ENCODE peak calls at places on chromosomes 6 and 20, in four cellular contexts. One of them, this sample, is unnamed.

GRCh38 chr6:12289655-12290489 is at the start of gene EDN1:
- DNase-seq in psoas muscle: peak
- DNase-seq in AG09309: no peak
- DNase-seq in GM06990: peak
- DNase-seq in this sample: peak

GRCh38 chr6:169810066-169810989 is 58.9 kb downstream of the ERMARD start:
- DNase-seq in psoas muscle: no peak
- DNase-seq in AG09309: no peak
- DNase-seq in GM06990: no peak
- DNase-seq in this sample: no peak

GRCh38 chr6:81562169-81562568 is 190.3 kb downstream of the TENT5A start:
- DNase-seq in psoas muscle: no peak
- DNase-seq in AG09309: peak
- DNase-seq in GM06990: no peak
- DNase-seq in this sample: no peak

GRCh38 chr6:135722182-135722581 is 129.3 kb upstream of the PDE7B start:
- DNase-seq in psoas muscle: no peak
- DNase-seq in AG09309: no peak
- DNase-seq in GM06990: no peak
- DNase-seq in this sample: no peak

GRCh38 chr20:58630063-58630462 is 21.0 kb upstream of the STX16 start:
- DNase-seq in psoas muscle: peak
- DNase-seq in AG09309: no peak
- DNase-seq in GM06990: no peak
- DNase-seq in this sample: no peak

GRCh38 chr6:108027594-108027993 is 46.9 kb downstream of the OSTM1 start:
- DNase-seq in psoas muscle: no peak
- DNase-seq in AG09309: no peak
- DNase-seq in GM06990: no peak
- DNase-seq in this sample: no peak

GRCh38 chr20:57056651-57057050 is 209.8 kb downstream of the BMP7 start:
- DNase-seq in psoas muscle: no peak
- DNase-seq in AG09309: no peak
- DNase-seq in GM06990: no peak
- DNase-seq in this sample: no peak

GRCh38 chr6:444653-445275 is 53.2 kb downstream of the IRF4 start:
- DNase-seq in psoas muscle: no peak
- DNase-seq in AG09309: no peak
- DNase-seq in GM06990: no peak
- DNase-seq in this sample: no peak

GRCh38 chr6:79307321-79308036 is 73.0 kb upstream of the HMGN3 start:
- DNase-seq in psoas muscle: no peak
- DNase-seq in AG09309: no peak
- DNase-seq in GM06990: no peak
- DNase-seq in this sample: no peak

GRCh38 chr6:127080081-127080480 is 38.4 kb upstream of the RSPO3 start:
- DNase-seq in psoas muscle: no peak
- DNase-seq in AG09309: no peak
- DNase-seq in GM06990: no peak
- DNase-seq in this sample: no peak

GRCh38 chr6:13462380-13463326 is 24.7 kb downstream of the GFOD1 start:
- DNase-seq in psoas muscle: no peak
- DNase-seq in AG09309: no peak
- DNase-seq in GM06990: no peak
- DNase-seq in this sample: no peak

GRCh38 chr6:114007451-114007953 is 36.6 kb upstream of the HDAC2 start:
- DNase-seq in psoas muscle: no peak
- DNase-seq in AG09309: no peak
- DNase-seq in GM06990: peak
- DNase-seq in this sample: no peak

GRCh38 chr6:28940294-28940858 is 16.6 kb upstream of the TRIM27 start:
- DNase-seq in psoas muscle: no peak
- DNase-seq in AG09309: no peak
- DNase-seq in GM06990: no peak
- DNase-seq in this sample: no peak

GRCh38 chr20:45390931-45391330 is 12.8 kb upstream of the TP53TG5 start:
- DNase-seq in psoas muscle: no peak
- DNase-seq in AG09309: no peak
- DNase-seq in GM06990: no peak
- DNase-seq in this sample: no peak

GRCh38 chr20:4854502-4854901 is 132.8 kb downstream of the PRND start:
- DNase-seq in psoas muscle: no peak
- DNase-seq in AG09309: no peak
- DNase-seq in GM06990: no peak
- DNase-seq in this sample: no peak

GRCh38 chr20:60845146-60845545 is 406.9 kb upstream of the CDH4 start:
- DNase-seq in psoas muscle: no peak
- DNase-seq in AG09309: no peak
- DNase-seq in GM06990: no peak
- DNase-seq in this sample: no peak
- TF ChIP-seq CTCF in psoas muscle: no peak
- TF ChIP-seq CTCF in AG09309: no peak
- TF ChIP-seq CTCF in GM06990: no peak
- TF ChIP-seq CTCF in this sample: no peak

DNA sequence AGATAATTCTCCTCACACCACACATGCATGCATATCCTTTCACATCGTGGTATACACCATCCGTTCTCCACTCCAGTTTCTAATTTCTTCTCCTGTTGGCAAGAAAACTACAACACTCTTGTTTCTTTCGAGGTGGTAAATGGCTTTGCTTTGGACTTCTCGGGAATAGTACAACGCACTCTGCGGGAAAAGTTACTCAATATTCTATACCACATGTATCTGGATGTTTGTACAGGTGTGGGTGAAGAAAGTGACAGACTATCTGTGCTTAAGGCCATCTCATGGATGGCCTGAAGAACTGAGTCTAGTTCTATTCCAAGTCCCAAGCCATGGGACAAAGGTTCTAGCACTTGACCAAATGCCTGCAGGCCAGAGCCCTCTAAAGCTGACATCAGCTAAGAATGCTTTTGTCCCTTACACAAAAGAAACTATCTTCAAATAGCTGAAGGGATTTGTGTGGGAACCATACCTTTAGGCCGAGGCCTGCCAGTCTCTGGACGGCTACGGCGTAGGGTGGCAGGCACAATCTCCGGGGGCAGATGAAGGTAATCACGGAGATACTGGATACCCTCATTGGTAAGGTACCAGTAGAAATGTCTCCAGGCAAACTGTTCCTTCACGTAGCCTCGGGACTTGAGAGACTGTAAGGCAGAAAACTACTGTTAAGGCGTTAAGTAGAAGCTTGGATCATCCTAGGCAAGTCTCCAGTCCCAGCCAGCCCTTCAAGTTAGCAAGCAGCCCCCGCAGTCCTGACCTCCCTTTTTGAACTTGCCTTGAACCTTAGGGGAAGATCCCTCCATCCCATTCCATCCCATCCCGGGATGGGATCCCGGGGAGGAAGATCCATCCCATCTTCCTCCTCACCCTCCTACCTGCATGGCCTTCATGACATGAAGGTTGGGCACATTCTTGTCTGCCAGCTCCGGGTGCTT is 1.4 kb downstream of the RPS10 start:
- DNase-seq in psoas muscle: no peak
- DNase-seq in AG09309: no peak
- DNase-seq in GM06990: no peak
- DNase-seq in this sample: no peak
- TF ChIP-seq CTCF in psoas muscle: no peak
- TF ChIP-seq CTCF in AG09309: no peak
- TF ChIP-seq CTCF in GM06990: no peak
- TF ChIP-seq CTCF in this sample: no peak

GRCh38 chr6:70369332-70369950 is 43.9 kb upstream of the FAM135A start:
- DNase-seq in psoas muscle: peak
- DNase-seq in AG09309: peak
- DNase-seq in GM06990: peak
- DNase-seq in this sample: peak
- TF ChIP-seq CTCF in psoas muscle: peak
- TF ChIP-seq CTCF in AG09309: peak
- TF ChIP-seq CTCF in GM06990: peak
- TF ChIP-seq CTCF in this sample: peak

DNA sequence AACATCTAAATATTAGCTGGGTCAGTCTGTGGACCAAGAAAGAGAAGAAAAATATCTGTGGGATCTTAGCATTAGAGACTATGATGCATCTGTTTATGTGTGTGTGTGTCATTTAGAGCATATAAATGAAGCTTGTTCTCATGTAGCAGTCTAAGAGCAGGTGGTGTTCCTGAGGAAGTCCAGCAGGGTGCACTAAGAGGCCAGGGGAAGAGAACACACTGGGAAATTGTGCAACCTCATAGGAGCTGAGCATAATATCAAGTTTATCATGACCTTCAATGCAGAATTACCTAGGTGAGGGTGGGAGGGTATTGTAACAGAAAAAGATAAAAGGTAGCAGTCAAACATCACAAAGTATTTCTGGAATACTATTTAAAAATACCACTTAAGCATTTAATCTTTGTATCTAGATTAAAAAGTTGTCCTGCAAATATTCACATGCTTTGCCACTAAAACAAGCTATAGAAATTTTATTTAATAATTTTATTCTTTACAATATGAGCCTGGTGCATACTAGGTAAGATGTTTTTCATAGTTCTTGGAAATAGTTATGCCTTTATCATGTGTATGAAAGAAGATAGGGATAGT is 80.5 kb downstream of the SMPDL3A start:
- DNase-seq in psoas muscle: no peak
- DNase-seq in AG09309: no peak
- DNase-seq in GM06990: no peak
- DNase-seq in this sample: peak
- TF ChIP-seq CTCF in psoas muscle: peak
- TF ChIP-seq CTCF in AG09309: peak
- TF ChIP-seq CTCF in GM06990: peak
- TF ChIP-seq CTCF in this sample: peak

GRCh38 chr6:119966484-119966883 is 616.9 kb upstream of the MAN1A1 start:
- DNase-seq in psoas muscle: peak
- DNase-seq in AG09309: no peak
- DNase-seq in GM06990: no peak
- DNase-seq in this sample: peak
- TF ChIP-seq CTCF in psoas muscle: no peak
- TF ChIP-seq CTCF in AG09309: no peak
- TF ChIP-seq CTCF in GM06990: peak
- TF ChIP-seq CTCF in this sample: peak

GRCh38 chr6:27631614-27631925 is 158.7 kb upstream of the ZNF184 start:
- DNase-seq in psoas muscle: no peak
- DNase-seq in AG09309: no peak
- DNase-seq in GM06990: no peak
- DNase-seq in this sample: no peak

DNA sequence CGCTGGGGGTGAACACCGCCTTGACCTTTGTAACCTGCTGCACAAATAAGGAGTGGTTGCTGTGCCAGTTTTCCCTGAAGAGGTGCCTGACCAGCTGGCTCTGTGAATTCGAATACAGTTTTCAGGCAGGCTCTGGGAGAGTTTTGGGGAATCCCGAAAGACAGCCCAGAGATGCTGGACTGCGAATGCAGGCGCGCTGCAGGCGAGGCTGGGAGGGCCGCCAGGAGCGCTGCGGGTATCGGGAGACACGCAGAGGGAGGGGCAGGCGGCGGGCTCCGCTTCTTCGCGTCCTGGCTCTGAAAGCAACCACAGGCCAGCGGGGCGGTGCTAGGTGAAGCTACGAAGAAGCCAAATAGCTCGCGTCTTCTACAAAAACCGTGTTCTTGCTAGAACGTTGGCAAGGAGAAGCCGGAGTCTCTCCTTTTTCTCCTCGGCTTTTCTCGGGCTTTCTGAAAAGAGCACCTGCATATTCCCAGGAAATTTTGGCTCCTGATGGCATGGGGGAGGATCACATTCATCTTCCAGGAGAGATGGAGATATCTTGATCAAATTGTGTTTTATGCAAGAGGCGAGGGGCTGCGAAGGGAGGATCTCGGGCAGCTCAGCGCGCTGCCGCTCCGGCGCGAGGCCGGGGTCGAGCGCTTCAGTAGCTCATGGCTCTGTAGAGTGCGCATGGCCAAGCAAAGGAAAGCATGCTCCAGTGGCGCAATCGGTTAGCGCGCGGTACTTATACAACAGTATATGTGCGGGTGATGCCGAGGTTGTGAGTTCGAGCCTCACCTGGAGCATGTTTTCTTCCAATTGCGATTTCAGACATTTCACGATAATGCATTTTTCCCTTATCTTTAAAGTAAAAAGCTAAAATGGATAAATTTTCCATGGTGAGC is 158.1 kb upstream of the ZNF184 start:
- DNase-seq in psoas muscle: no peak
- DNase-seq in AG09309: no peak
- DNase-seq in GM06990: peak
- DNase-seq in this sample: peak
- TF ChIP-seq CTCF in psoas muscle: no peak
- TF ChIP-seq CTCF in AG09309: no peak
- TF ChIP-seq CTCF in GM06990: peak
- TF ChIP-seq CTCF in this sample: no peak

DNA sequence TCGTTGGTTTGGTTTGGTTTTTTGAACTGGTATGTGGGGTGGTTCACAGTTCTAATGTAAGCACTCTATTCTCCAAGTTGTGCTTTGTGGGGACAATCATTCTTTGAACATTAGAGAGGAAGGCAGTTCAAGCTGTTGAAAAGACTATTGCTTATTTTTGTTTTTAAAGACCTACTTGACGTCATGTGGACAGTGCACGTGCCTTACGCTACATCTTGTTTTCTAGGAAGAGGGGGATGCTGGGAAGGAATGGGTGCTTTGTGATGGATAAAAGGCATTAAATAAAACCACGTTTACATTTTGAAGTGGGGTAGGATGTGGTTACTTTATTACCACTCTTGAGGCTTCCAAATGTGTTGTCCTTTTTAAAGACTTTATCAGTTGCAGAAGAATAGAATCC is 168.0 kb downstream of the ZMYND8 start:
- DNase-seq in psoas muscle: no peak
- DNase-seq in AG09309: no peak
- DNase-seq in GM06990: no peak
- DNase-seq in this sample: no peak
- TF ChIP-seq CTCF in psoas muscle: no peak
- TF ChIP-seq CTCF in AG09309: no peak
- TF ChIP-seq CTCF in GM06990: no peak
- TF ChIP-seq CTCF in this sample: no peak